ENCODE peak calls at places on chromosomes 11 and 22, in four cellular contexts. I is K562, H is HepG2, C is GM12878. E is an unnamed sample.
A peak's percentile ranks its signal among the peaks of the same experiment; 100 is the strongest.

GRCh38 chr22:25558341-25558740 is 6.1 kb upstream of the GRK3 start:
- DNase-seq in C (no peak), I (no peak), H (no peak), E (no peak)

GRCh38 chr22:44547371-44547770 is 49.3 kb upstream of the RTL6 start:
- DNase-seq in H (no peak), C (no peak), I (no peak), E (no peak)

GRCh38 chr22:19568337-19569311 is 44.4 kb upstream of the CLDN5 start:
- DNase-seq in C (no peak), I (no peak), H (no peak), E (no peak)

GRCh38 chr22:27210111-27210739 is 552.8 kb downstream of the MIAT start:
- DNase-seq in H (no peak), C (no peak), I (no peak), E (no peak)

GRCh38 chr11:123580557-123581275 is 73.7 kb downstream of the SCN3B start:
- DNase-seq in I (peak; percentile 89), C (no peak), H (peak; percentile 33), E (peak; percentile 85)

GRCh38 chr11:2382927-2383822 is 6.1 kb downstream of the CD81 start:
- DNase-seq in I (no peak), H (no peak), C (no peak), E (no peak)

GRCh38 chr22:46613606-46613997 is 6.6 kb upstream of the GRAMD4 start:
- DNase-seq in I (no peak), H (no peak), C (peak; percentile 28), E (no peak)

GRCh38 chr11:16511109-16511806 is 154.9 kb upstream of the SOX6 start:
- DNase-seq in C (no peak), H (no peak), I (no peak), E (no peak)

GRCh38 chr22:36873614-36874308 is 13.0 kb downstream of the NCF4 start:
- DNase-seq in I (peak; percentile 18), H (peak; percentile 62), C (peak; percentile 69), E (peak; percentile 76)

GRCh38 chr11:34174411-34175041 is 69.1 kb downstream of the NAT10 start:
- DNase-seq in C (no peak), I (peak; percentile 88), H (peak; percentile 43), E (peak; percentile 89)

GRCh38 chr11:67264886-67265632 is 1.2 kb upstream of the GRK2 start:
- DNase-seq in H (no peak), I (no peak), C (no peak), E (no peak)

GRCh38 chr22:33812578-33812977 is 107.7 kb downstream of the LARGE1 start:
- DNase-seq in I (no peak), H (no peak), C (no peak), E (no peak)

GRCh38 chr22:29690481-29690880 is 29.3 kb upstream of the CABP7 start:
- DNase-seq in C (no peak), H (no peak), I (no peak), E (no peak)
- TF ChIP-seq BHLHE40 in C (no peak), H (no peak), I (no peak), E (no peak)

GRCh38 chr11:35619030-35619753 is 932 bp downstream of the FJX1 start:
- DNase-seq in C (no peak), I (peak; percentile 41), H (no peak), E (peak; percentile 27)
- TF ChIP-seq FOXK2 in C (no peak), I (no peak), H (no peak), E (no peak)

GRCh38 chr11:31810779-31811647 is at the start of gene PAX6:
- DNase-seq in I (peak; percentile 57), H (peak; percentile 51), C (peak; percentile 5), E (peak; percentile 76)
- TF ChIP-seq FOXM1 in I (peak; percentile 92), H (no peak), C (no peak), E (peak; percentile 92)

GRCh38 chr11:69353696-69354544 is 60.0 kb downstream of the MYEOV start:
- DNase-seq in I (no peak), C (no peak), H (no peak), E (no peak)
- TF ChIP-seq BHLHE40 in I (no peak), C (no peak), H (no peak), E (no peak)

GRCh38 chr11:765025-765801 is 12.1 kb downstream of the GATD1 start:
- DNase-seq in C (no peak), I (peak; percentile 59), H (peak; percentile 35), E (no peak)
- TF ChIP-seq FOXK2 in C (no peak), I (no peak), H (no peak), E (no peak)

E was measured in HEK293T.